ENCODE peak calls at places on chromosomes 2 and 18, in seven cellular contexts. One of them, this sample, is unnamed.

GRCh38 chr2:64762301-64762997 is 108.7 kb upstream of the SERTAD2 start:
- DNase-seq in germinal center: no peak
- DNase-seq in HEK293T: no peak
- DNase-seq in hepatocyte: no peak
- DNase-seq in stimulated activated CD8-positive, alpha-beta memory T cell treated with anti-CD3 and anti-CD28 coated beads, Interleukin-15, amount 100 ng/mL, for 1 hour: no peak
- DNase-seq in KG1: no peak
- DNase-seq in stimulated activated CD4-positive, alpha-beta T cell treated with anti-CD3 and anti-CD28 coated beads, Interleukin-15, amount 100 ng/mL, for 24 hours: no peak
- DNase-seq in this sample: no peak

GRCh38 chr2:359047-359446 is 71.2 kb upstream of the ALKAL2 start:
- DNase-seq in germinal center: no peak
- DNase-seq in HEK293T: no peak
- DNase-seq in hepatocyte: no peak
- DNase-seq in stimulated activated CD8-positive, alpha-beta memory T cell treated with anti-CD3 and anti-CD28 coated beads, Interleukin-15, amount 100 ng/mL, for 1 hour: no peak
- DNase-seq in KG1: no peak
- DNase-seq in stimulated activated CD4-positive, alpha-beta T cell treated with anti-CD3 and anti-CD28 coated beads, Interleukin-15, amount 100 ng/mL, for 24 hours: no peak
- DNase-seq in this sample: no peak

GRCh38 chr2:45612741-45613140 is 1.7 kb upstream of the SRBD1 start:
- DNase-seq in germinal center: no peak
- DNase-seq in HEK293T: no peak
- DNase-seq in hepatocyte: no peak
- DNase-seq in stimulated activated CD8-positive, alpha-beta memory T cell treated with anti-CD3 and anti-CD28 coated beads, Interleukin-15, amount 100 ng/mL, for 1 hour: no peak
- DNase-seq in KG1: no peak
- DNase-seq in stimulated activated CD4-positive, alpha-beta T cell treated with anti-CD3 and anti-CD28 coated beads, Interleukin-15, amount 100 ng/mL, for 24 hours: no peak
- DNase-seq in this sample: no peak

GRCh38 chr2:227404575-227404974 is 16.8 kb upstream of the SCYGR1 start:
- DNase-seq in germinal center: peak; percentile 45
- DNase-seq in HEK293T: no peak
- DNase-seq in hepatocyte: no peak
- DNase-seq in stimulated activated CD8-positive, alpha-beta memory T cell treated with anti-CD3 and anti-CD28 coated beads, Interleukin-15, amount 100 ng/mL, for 1 hour: no peak
- DNase-seq in KG1: no peak
- DNase-seq in stimulated activated CD4-positive, alpha-beta T cell treated with anti-CD3 and anti-CD28 coated beads, Interleukin-15, amount 100 ng/mL, for 24 hours: no peak
- DNase-seq in this sample: no peak

GRCh38 chr2:45826889-45827635 is 175.6 kb downstream of the PRKCE start:
- DNase-seq in germinal center: no peak
- DNase-seq in HEK293T: no peak
- DNase-seq in hepatocyte: peak; percentile 44
- DNase-seq in stimulated activated CD8-positive, alpha-beta memory T cell treated with anti-CD3 and anti-CD28 coated beads, Interleukin-15, amount 100 ng/mL, for 1 hour: no peak
- DNase-seq in KG1: no peak
- DNase-seq in stimulated activated CD4-positive, alpha-beta T cell treated with anti-CD3 and anti-CD28 coated beads, Interleukin-15, amount 100 ng/mL, for 24 hours: no peak
- DNase-seq in this sample: no peak

GRCh38 chr2:231601356-231602229 is 8.9 kb downstream of the TEX44 start:
- DNase-seq in germinal center: peak; percentile 77
- DNase-seq in HEK293T: peak; percentile 77
- DNase-seq in hepatocyte: peak; percentile 90
- DNase-seq in stimulated activated CD8-positive, alpha-beta memory T cell treated with anti-CD3 and anti-CD28 coated beads, Interleukin-15, amount 100 ng/mL, for 1 hour: peak; percentile 61
- DNase-seq in KG1: peak; percentile 50
- DNase-seq in stimulated activated CD4-positive, alpha-beta T cell treated with anti-CD3 and anti-CD28 coated beads, Interleukin-15, amount 100 ng/mL, for 24 hours: peak; percentile 91
- DNase-seq in this sample: no peak

GRCh38 chr18:22226801-22227200 is 57.4 kb downstream of the GATA6 start:
- DNase-seq in germinal center: no peak
- DNase-seq in HEK293T: no peak
- DNase-seq in hepatocyte: no peak
- DNase-seq in stimulated activated CD8-positive, alpha-beta memory T cell treated with anti-CD3 and anti-CD28 coated beads, Interleukin-15, amount 100 ng/mL, for 1 hour: no peak
- DNase-seq in KG1: no peak
- DNase-seq in stimulated activated CD4-positive, alpha-beta T cell treated with anti-CD3 and anti-CD28 coated beads, Interleukin-15, amount 100 ng/mL, for 24 hours: no peak
- DNase-seq in this sample: no peak

GRCh38 chr18:42582266-42582665 is 533.2 kb downstream of the RIT2 start:
- DNase-seq in germinal center: no peak
- DNase-seq in HEK293T: no peak
- DNase-seq in hepatocyte: no peak
- DNase-seq in stimulated activated CD8-positive, alpha-beta memory T cell treated with anti-CD3 and anti-CD28 coated beads, Interleukin-15, amount 100 ng/mL, for 1 hour: no peak
- DNase-seq in KG1: no peak
- DNase-seq in stimulated activated CD4-positive, alpha-beta T cell treated with anti-CD3 and anti-CD28 coated beads, Interleukin-15, amount 100 ng/mL, for 24 hours: no peak
- DNase-seq in this sample: no peak

GRCh38 chr2:127593228-127594115 is 52.5 kb upstream of the GPR17 start:
- DNase-seq in germinal center: no peak
- DNase-seq in HEK293T: no peak
- DNase-seq in hepatocyte: no peak
- DNase-seq in stimulated activated CD8-positive, alpha-beta memory T cell treated with anti-CD3 and anti-CD28 coated beads, Interleukin-15, amount 100 ng/mL, for 1 hour: no peak
- DNase-seq in KG1: no peak
- DNase-seq in stimulated activated CD4-positive, alpha-beta T cell treated with anti-CD3 and anti-CD28 coated beads, Interleukin-15, amount 100 ng/mL, for 24 hours: no peak
- DNase-seq in this sample: no peak

GRCh38 chr2:136085810-136086209 is 32.1 kb downstream of the CXCR4 start:
- DNase-seq in germinal center: no peak
- DNase-seq in HEK293T: no peak
- DNase-seq in hepatocyte: no peak
- DNase-seq in stimulated activated CD8-positive, alpha-beta memory T cell treated with anti-CD3 and anti-CD28 coated beads, Interleukin-15, amount 100 ng/mL, for 1 hour: no peak
- DNase-seq in KG1: no peak
- DNase-seq in stimulated activated CD4-positive, alpha-beta T cell treated with anti-CD3 and anti-CD28 coated beads, Interleukin-15, amount 100 ng/mL, for 24 hours: no peak
- DNase-seq in this sample: no peak

GRCh38 chr2:26993768-26994167 is 23.3 kb downstream of the MAPRE3 start:
- DNase-seq in germinal center: no peak
- DNase-seq in HEK293T: no peak
- DNase-seq in hepatocyte: no peak
- DNase-seq in stimulated activated CD8-positive, alpha-beta memory T cell treated with anti-CD3 and anti-CD28 coated beads, Interleukin-15, amount 100 ng/mL, for 1 hour: no peak
- DNase-seq in KG1: no peak
- DNase-seq in stimulated activated CD4-positive, alpha-beta T cell treated with anti-CD3 and anti-CD28 coated beads, Interleukin-15, amount 100 ng/mL, for 24 hours: no peak
- DNase-seq in this sample: no peak

GRCh38 chr2:25972049-25972823 is 10.1 kb downstream of the KIF3C start:
- DNase-seq in germinal center: no peak
- DNase-seq in HEK293T: no peak
- DNase-seq in hepatocyte: no peak
- DNase-seq in stimulated activated CD8-positive, alpha-beta memory T cell treated with anti-CD3 and anti-CD28 coated beads, Interleukin-15, amount 100 ng/mL, for 1 hour: no peak
- DNase-seq in KG1: no peak
- DNase-seq in stimulated activated CD4-positive, alpha-beta T cell treated with anti-CD3 and anti-CD28 coated beads, Interleukin-15, amount 100 ng/mL, for 24 hours: no peak
- DNase-seq in this sample: no peak

GRCh38 chr2:104840151-104840550 is 13.8 kb upstream of the POU3F3 start:
- DNase-seq in germinal center: no peak
- DNase-seq in HEK293T: no peak
- DNase-seq in hepatocyte: no peak
- DNase-seq in stimulated activated CD8-positive, alpha-beta memory T cell treated with anti-CD3 and anti-CD28 coated beads, Interleukin-15, amount 100 ng/mL, for 1 hour: no peak
- DNase-seq in KG1: no peak
- DNase-seq in stimulated activated CD4-positive, alpha-beta T cell treated with anti-CD3 and anti-CD28 coated beads, Interleukin-15, amount 100 ng/mL, for 24 hours: no peak
- DNase-seq in this sample: no peak

GRCh38 chr2:48306409-48307284 is 223.3 kb upstream of the STON1 start:
- DNase-seq in germinal center: no peak
- DNase-seq in HEK293T: no peak
- DNase-seq in hepatocyte: no peak
- DNase-seq in stimulated activated CD8-positive, alpha-beta memory T cell treated with anti-CD3 and anti-CD28 coated beads, Interleukin-15, amount 100 ng/mL, for 1 hour: no peak
- DNase-seq in KG1: no peak
- DNase-seq in stimulated activated CD4-positive, alpha-beta T cell treated with anti-CD3 and anti-CD28 coated beads, Interleukin-15, amount 100 ng/mL, for 24 hours: no peak
- DNase-seq in this sample: no peak

GRCh38 chr2:69704446-69704845 is 37.5 kb upstream of the ANXA4 start:
- DNase-seq in germinal center: no peak
- DNase-seq in HEK293T: no peak
- DNase-seq in hepatocyte: no peak
- DNase-seq in stimulated activated CD8-positive, alpha-beta memory T cell treated with anti-CD3 and anti-CD28 coated beads, Interleukin-15, amount 100 ng/mL, for 1 hour: no peak
- DNase-seq in KG1: no peak
- DNase-seq in stimulated activated CD4-positive, alpha-beta T cell treated with anti-CD3 and anti-CD28 coated beads, Interleukin-15, amount 100 ng/mL, for 24 hours: no peak
- DNase-seq in this sample: no peak

GRCh38 chr2:66987747-66988146 is 409.4 kb upstream of the ETAA1 start:
- DNase-seq in germinal center: no peak
- DNase-seq in HEK293T: no peak
- DNase-seq in hepatocyte: no peak
- DNase-seq in stimulated activated CD8-positive, alpha-beta memory T cell treated with anti-CD3 and anti-CD28 coated beads, Interleukin-15, amount 100 ng/mL, for 1 hour: no peak
- DNase-seq in KG1: no peak
- DNase-seq in stimulated activated CD4-positive, alpha-beta T cell treated with anti-CD3 and anti-CD28 coated beads, Interleukin-15, amount 100 ng/mL, for 24 hours: no peak
- DNase-seq in this sample: no peak

GRCh38 chr18:48804856-48805610 is 145.7 kb downstream of the SMAD7 start:
- DNase-seq in germinal center: no peak
- DNase-seq in HEK293T: no peak
- DNase-seq in hepatocyte: no peak
- DNase-seq in stimulated activated CD8-positive, alpha-beta memory T cell treated with anti-CD3 and anti-CD28 coated beads, Interleukin-15, amount 100 ng/mL, for 1 hour: no peak
- DNase-seq in KG1: no peak
- DNase-seq in stimulated activated CD4-positive, alpha-beta T cell treated with anti-CD3 and anti-CD28 coated beads, Interleukin-15, amount 100 ng/mL, for 24 hours: no peak
- DNase-seq in this sample: no peak

GRCh38 chr2:50116096-50116495 is 915.8 kb downstream of the NRXN1 start:
- DNase-seq in germinal center: no peak
- DNase-seq in HEK293T: no peak
- DNase-seq in hepatocyte: peak; percentile 22
- DNase-seq in stimulated activated CD8-positive, alpha-beta memory T cell treated with anti-CD3 and anti-CD28 coated beads, Interleukin-15, amount 100 ng/mL, for 1 hour: no peak
- DNase-seq in KG1: no peak
- DNase-seq in stimulated activated CD4-positive, alpha-beta T cell treated with anti-CD3 and anti-CD28 coated beads, Interleukin-15, amount 100 ng/mL, for 24 hours: no peak
- DNase-seq in this sample: no peak

GRCh38 chr2:53670351-53670750 is 97.3 kb upstream of the CHAC2 start:
- DNase-seq in germinal center: no peak
- DNase-seq in HEK293T: no peak
- DNase-seq in hepatocyte: no peak
- DNase-seq in stimulated activated CD8-positive, alpha-beta memory T cell treated with anti-CD3 and anti-CD28 coated beads, Interleukin-15, amount 100 ng/mL, for 1 hour: no peak
- DNase-seq in KG1: no peak
- DNase-seq in stimulated activated CD4-positive, alpha-beta T cell treated with anti-CD3 and anti-CD28 coated beads, Interleukin-15, amount 100 ng/mL, for 24 hours: no peak
- DNase-seq in this sample: no peak

GRCh38 chr2:212237350-212238095 is 301.1 kb downstream of the ERBB4 start:
- DNase-seq in germinal center: no peak
- DNase-seq in HEK293T: no peak
- DNase-seq in hepatocyte: peak; percentile 17
- DNase-seq in stimulated activated CD8-positive, alpha-beta memory T cell treated with anti-CD3 and anti-CD28 coated beads, Interleukin-15, amount 100 ng/mL, for 1 hour: no peak
- DNase-seq in KG1: no peak
- DNase-seq in stimulated activated CD4-positive, alpha-beta T cell treated with anti-CD3 and anti-CD28 coated beads, Interleukin-15, amount 100 ng/mL, for 24 hours: no peak
- DNase-seq in this sample: no peak

GRCh38 chr18:24941164-24941951 is 410.6 kb downstream of the ZNF521 start:
- DNase-seq in germinal center: no peak
- DNase-seq in HEK293T: no peak
- DNase-seq in hepatocyte: no peak
- DNase-seq in stimulated activated CD8-positive, alpha-beta memory T cell treated with anti-CD3 and anti-CD28 coated beads, Interleukin-15, amount 100 ng/mL, for 1 hour: no peak
- DNase-seq in KG1: no peak
- DNase-seq in stimulated activated CD4-positive, alpha-beta T cell treated with anti-CD3 and anti-CD28 coated beads, Interleukin-15, amount 100 ng/mL, for 24 hours: no peak
- DNase-seq in this sample: no peak

GRCh38 chr2:143205106-143205764 is 76.0 kb downstream of the ARHGAP15 start:
- DNase-seq in germinal center: peak; percentile 27
- DNase-seq in HEK293T: no peak
- DNase-seq in hepatocyte: peak; percentile 8
- DNase-seq in stimulated activated CD8-positive, alpha-beta memory T cell treated with anti-CD3 and anti-CD28 coated beads, Interleukin-15, amount 100 ng/mL, for 1 hour: no peak
- DNase-seq in KG1: no peak
- DNase-seq in stimulated activated CD4-positive, alpha-beta T cell treated with anti-CD3 and anti-CD28 coated beads, Interleukin-15, amount 100 ng/mL, for 24 hours: no peak
- DNase-seq in this sample: no peak

GRCh38 chr2:28362991-28363521 is 29.6 kb upstream of the FOSL2 start:
- DNase-seq in germinal center: no peak
- DNase-seq in HEK293T: no peak
- DNase-seq in hepatocyte: no peak
- DNase-seq in stimulated activated CD8-positive, alpha-beta memory T cell treated with anti-CD3 and anti-CD28 coated beads, Interleukin-15, amount 100 ng/mL, for 1 hour: no peak
- DNase-seq in KG1: no peak
- DNase-seq in stimulated activated CD4-positive, alpha-beta T cell treated with anti-CD3 and anti-CD28 coated beads, Interleukin-15, amount 100 ng/mL, for 24 hours: no peak
- DNase-seq in this sample: no peak

GRCh38 chr2:161417428-161418274 is 1.6 kb downstream of the TBR1 start:
- DNase-seq in germinal center: no peak
- DNase-seq in HEK293T: no peak
- DNase-seq in hepatocyte: no peak
- DNase-seq in stimulated activated CD8-positive, alpha-beta memory T cell treated with anti-CD3 and anti-CD28 coated beads, Interleukin-15, amount 100 ng/mL, for 1 hour: no peak
- DNase-seq in KG1: no peak
- DNase-seq in stimulated activated CD4-positive, alpha-beta T cell treated with anti-CD3 and anti-CD28 coated beads, Interleukin-15, amount 100 ng/mL, for 24 hours: no peak
- DNase-seq in this sample: no peak

GRCh38 chr2:8204691-8205090 is 477.2 kb upstream of the ID2 start:
- DNase-seq in germinal center: no peak
- DNase-seq in HEK293T: no peak
- DNase-seq in hepatocyte: no peak
- DNase-seq in stimulated activated CD8-positive, alpha-beta memory T cell treated with anti-CD3 and anti-CD28 coated beads, Interleukin-15, amount 100 ng/mL, for 1 hour: no peak
- DNase-seq in KG1: no peak
- DNase-seq in stimulated activated CD4-positive, alpha-beta T cell treated with anti-CD3 and anti-CD28 coated beads, Interleukin-15, amount 100 ng/mL, for 24 hours: no peak
- DNase-seq in this sample: no peak

GRCh38 chr2:197174539-197175094 is 136.0 kb downstream of the ANKRD44 start:
- DNase-seq in germinal center: no peak
- DNase-seq in HEK293T: no peak
- DNase-seq in hepatocyte: peak; percentile 40
- DNase-seq in stimulated activated CD8-positive, alpha-beta memory T cell treated with anti-CD3 and anti-CD28 coated beads, Interleukin-15, amount 100 ng/mL, for 1 hour: no peak
- DNase-seq in KG1: no peak
- DNase-seq in stimulated activated CD4-positive, alpha-beta T cell treated with anti-CD3 and anti-CD28 coated beads, Interleukin-15, amount 100 ng/mL, for 24 hours: no peak
- DNase-seq in this sample: no peak

GRCh38 chr2:9256570-9257043 is 50.0 kb downstream of the ASAP2 start:
- DNase-seq in germinal center: no peak
- DNase-seq in HEK293T: no peak
- DNase-seq in hepatocyte: no peak
- DNase-seq in stimulated activated CD8-positive, alpha-beta memory T cell treated with anti-CD3 and anti-CD28 coated beads, Interleukin-15, amount 100 ng/mL, for 1 hour: no peak
- DNase-seq in KG1: no peak
- DNase-seq in stimulated activated CD4-positive, alpha-beta T cell treated with anti-CD3 and anti-CD28 coated beads, Interleukin-15, amount 100 ng/mL, for 24 hours: no peak
- DNase-seq in this sample: no peak

GRCh38 chr2:16256601-16257000 is 316.3 kb downstream of the MYCN start:
- DNase-seq in germinal center: no peak
- DNase-seq in HEK293T: no peak
- DNase-seq in hepatocyte: no peak
- DNase-seq in stimulated activated CD8-positive, alpha-beta memory T cell treated with anti-CD3 and anti-CD28 coated beads, Interleukin-15, amount 100 ng/mL, for 1 hour: no peak
- DNase-seq in KG1: no peak
- DNase-seq in stimulated activated CD4-positive, alpha-beta T cell treated with anti-CD3 and anti-CD28 coated beads, Interleukin-15, amount 100 ng/mL, for 24 hours: no peak
- DNase-seq in this sample: no peak

GRCh38 chr2:236164201-236164982 is 3.8 kb downstream of the GBX2 start:
- DNase-seq in germinal center: no peak
- DNase-seq in HEK293T: no peak
- DNase-seq in hepatocyte: no peak
- DNase-seq in stimulated activated CD8-positive, alpha-beta memory T cell treated with anti-CD3 and anti-CD28 coated beads, Interleukin-15, amount 100 ng/mL, for 1 hour: no peak
- DNase-seq in KG1: no peak
- DNase-seq in stimulated activated CD4-positive, alpha-beta T cell treated with anti-CD3 and anti-CD28 coated beads, Interleukin-15, amount 100 ng/mL, for 24 hours: no peak
- DNase-seq in this sample: no peak